ENCODE peak calls at places on chromosome 7, in nine cellular contexts. V is transverse colon, I is heart left ventricle, P is ovary, U is sigmoid colon, Z is IMR-90, B is esophagus muscularis mucosa, T is spleen, S is K562. K is an unnamed sample. For H3K36me3, the result is how much of the 10 kb centered on the place peaks cover.

GRCh38 chr7:131674131-131674530 is 117.7 kb upstream of the PODXL start:
- DNase-seq in T (no peak), V (no peak), U (no peak), P (no peak), Z (no peak), B (no peak), I (no peak), S (no peak), K (no peak)

GRCh38 chr7:23214938-23215337 is 31.6 kb upstream of the GPNMB start:
- DNase-seq in T (no peak), P (no peak), V (no peak), Z (no peak), S (no peak), B (no peak), I (no peak), U (no peak), K (no peak)

GRCh38 chr7:117597755-117598154 is 117.9 kb downstream of the CFTR start:
- DNase-seq in T (no peak), V (no peak), U (no peak), P (no peak), Z (no peak), S (no peak), I (no peak), B (no peak), K (no peak)

GRCh38 chr7:29987083-29987482 is 2.5 kb downstream of the SCRN1 start:
- DNase-seq in Z (peak), S (no peak), P (no peak), T (no peak), V (no peak), U (no peak), B (no peak), I (no peak), K (no peak)

GRCh38 chr7:74324499-74325229 is 35.5 kb downstream of the CLIP2 start:
- DNase-seq in S (no peak), P (peak), I (no peak), U (peak), B (no peak), V (peak), T (no peak), Z (no peak), K (no peak)

GRCh38 chr7:2063562-2064360 is 169.0 kb downstream of the MAD1L1 start:
- DNase-seq in U (no peak), B (no peak), V (peak), S (no peak), P (no peak), T (no peak), I (peak), Z (peak), K (no peak)

GRCh38 chr7:132187391-132187790 is 388.9 kb downstream of the PLXNA4 start:
- DNase-seq in U (peak), B (no peak), V (no peak), S (no peak), T (peak), P (no peak), Z (no peak), I (no peak), K (no peak)

GRCh38 chr7:50069613-50070012 is 23.4 kb downstream of the ZPBP start:
- DNase-seq in B (no peak), V (no peak), Z (no peak), P (no peak), I (no peak), S (no peak), U (peak), T (peak), K (no peak)

GRCh38 chr7:52500796-52501195 is 534.6 kb upstream of the POM121L12 start:
- DNase-seq in V (no peak), U (no peak), T (no peak), I (no peak), P (no peak), Z (no peak), B (no peak), S (no peak), K (no peak)

GRCh38 chr7:148058092-148058491 is 532.5 kb upstream of the C7orf33 start:
- DNase-seq in S (no peak), B (no peak), Z (no peak), V (no peak), U (no peak), I (no peak), T (no peak), P (no peak), K (no peak)

GRCh38 chr7:117582219-117582704 is 102.4 kb downstream of the CFTR start:
- DNase-seq in U (peak), V (no peak), Z (peak), B (no peak), T (no peak), S (no peak), P (no peak), I (peak), K (no peak)

GRCh38 chr7:3244241-3244814 is 56.7 kb upstream of the SDK1 start:
- DNase-seq in V (no peak), T (no peak), I (no peak), U (no peak), S (no peak), B (no peak), Z (peak), P (no peak), K (no peak)

GRCh38 chr7:92717982-92718716 is 118.2 kb downstream of the CDK6 start:
- DNase-seq in T (peak), I (peak), U (peak), S (no peak), P (no peak), B (no peak), Z (peak), V (peak), K (no peak)
- TF ChIP-seq POLR2A in T (no peak), I (no peak), U (peak), S (no peak), P (no peak), B (no peak), Z (no peak), V (peak), K (no peak)

GRCh38 chr7:51224811-51225581 is 91.6 kb downstream of the COBL start:
- DNase-seq in T (no peak), V (peak), U (peak), I (no peak), B (peak), S (peak), P (no peak), Z (no peak), K (no peak)
- TF ChIP-seq CTCF in T (no peak), V (peak), U (no peak), I (peak), B (peak), S (peak), P (no peak), Z (no peak), K (peak)

DNA sequence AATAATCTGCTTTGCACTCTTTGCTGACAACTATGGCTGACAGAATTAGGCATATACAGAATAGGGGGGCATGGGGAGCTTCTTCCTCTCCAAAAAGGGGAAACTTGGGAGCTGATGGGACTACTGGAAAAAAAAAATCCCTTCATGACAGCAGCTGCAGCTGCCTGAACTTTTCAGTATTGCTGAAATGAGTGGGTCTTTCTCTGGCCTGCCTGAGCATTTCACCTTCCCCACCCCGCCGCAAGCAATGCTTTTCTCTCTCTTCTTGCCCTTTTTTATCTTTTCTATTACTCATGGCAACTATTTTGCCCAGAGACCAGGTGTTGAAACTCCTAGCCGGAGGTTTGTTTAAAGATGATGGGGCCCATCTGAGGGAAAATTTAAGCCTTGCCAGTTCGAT is 244.9 kb downstream of the SEMA3D start:
- DNase-seq in Z (no peak), S (no peak), V (no peak), T (no peak), I (no peak), P (no peak), U (no peak), B (no peak), K (no peak)
- H3K36me3 ChIP-seq in Z (under half), S (under half), V (under half), T (under half), I (under half), P (under half), U (under half), B (under half), K (under half)

GRCh38 chr7:90607196-90607595 is 11.1 kb downstream of the CDK14 start:
- DNase-seq in T (no peak), V (no peak), S (no peak), I (no peak), B (no peak), P (no peak), U (no peak), Z (no peak), K (no peak)

GRCh38 chr7:90618880-90619279 is 22.8 kb downstream of the CDK14 start:
- DNase-seq in I (no peak), T (no peak), B (no peak), S (no peak), U (no peak), V (no peak), Z (no peak), P (no peak), K (no peak)

GRCh38 chr7:90611115-90611514 is 15.0 kb downstream of the CDK14 start:
- DNase-seq in T (no peak), U (no peak), I (no peak), Z (no peak), V (no peak), P (no peak), B (no peak), S (no peak), K (no peak)

GRCh38 chr7:90610105-90610504 is 14.0 kb downstream of the CDK14 start:
- DNase-seq in I (no peak), V (no peak), U (no peak), T (no peak), B (no peak), P (no peak), S (no peak), Z (no peak), K (no peak)

DNA sequence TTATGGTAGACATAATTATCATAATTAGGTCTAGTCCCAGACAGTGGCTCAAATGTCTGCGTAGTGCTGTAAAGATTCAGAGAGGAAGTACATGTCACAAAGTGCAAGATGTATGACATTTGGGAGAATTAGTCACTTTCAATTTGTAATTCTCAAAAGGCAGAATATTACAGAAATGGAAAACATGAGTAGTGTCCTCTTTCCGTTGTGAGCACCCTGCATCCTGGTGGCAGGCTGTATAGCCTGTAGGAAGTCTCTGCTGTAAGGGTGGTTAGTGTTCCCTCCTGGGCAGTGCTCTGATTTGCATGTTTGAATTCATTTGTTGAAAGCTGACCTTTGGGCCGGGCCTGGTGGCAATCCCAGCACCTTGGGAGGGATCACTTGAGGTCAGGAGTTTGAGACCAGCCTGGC is 17.0 kb downstream of the CDK14 start:
- DNase-seq in I (no peak), B (no peak), S (no peak), V (no peak), T (no peak), Z (peak), P (no peak), U (no peak), K (no peak)
- TF ChIP-seq POLR2A in I (no peak), B (no peak), S (no peak), V (no peak), T (no peak), Z (no peak), P (no peak), U (no peak), K (no peak)

DNA sequence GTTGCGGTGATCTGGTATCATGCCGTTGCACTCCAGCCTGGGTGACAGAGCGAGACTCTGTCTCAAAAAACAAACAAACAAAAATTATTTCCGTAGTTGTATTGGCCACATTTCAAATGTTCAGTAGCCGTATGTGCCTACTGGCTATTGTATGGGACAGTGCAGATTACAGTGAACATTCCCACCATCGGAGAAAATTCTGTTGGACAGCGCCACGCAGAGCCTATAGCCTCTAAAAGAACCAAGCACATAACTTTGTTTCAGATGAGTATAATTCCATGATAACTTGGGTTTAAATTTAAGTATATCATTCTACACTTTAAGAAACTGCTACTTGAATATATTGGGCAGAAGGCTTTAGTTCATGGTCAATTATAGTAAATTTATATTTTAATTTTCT is 5.4 kb downstream of the TMEM178B start:
- DNase-seq in B (no peak), P (no peak), S (no peak), T (no peak), V (no peak), U (no peak), Z (no peak), I (no peak), K (no peak)
- TF ChIP-seq CTCF in B (no peak), P (no peak), S (no peak), T (no peak), V (no peak), U (no peak), Z (no peak), I (no peak), K (no peak)

DNA sequence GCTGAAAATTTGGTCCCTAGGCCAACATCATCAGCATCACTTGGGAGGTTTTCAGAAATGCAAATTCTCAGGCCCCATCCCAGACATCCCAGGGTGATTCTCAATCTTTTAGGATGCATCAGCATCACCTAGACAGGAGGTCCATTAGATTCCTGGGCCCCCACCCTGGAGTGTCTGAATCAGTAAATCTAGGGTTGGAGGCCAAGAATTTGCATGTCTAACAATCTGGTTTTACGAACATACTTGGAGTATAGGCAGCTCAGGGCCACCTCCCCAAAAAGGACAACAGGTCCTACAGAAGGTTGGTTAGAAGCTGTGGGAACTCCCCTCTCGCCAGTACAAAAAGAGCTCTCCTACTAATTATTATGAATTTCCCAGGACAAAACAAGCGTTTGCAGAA is 15.5 kb downstream of the ZC3HAV1 start:
- DNase-seq in V (no peak), Z (no peak), S (no peak), P (no peak), B (no peak), U (no peak), I (no peak), T (no peak), K (no peak)
- H3K36me3 ChIP-seq in V (under half), Z (under half), S (under half), P (under half), B (under half), U (under half), I (under half), T (under half), K (under half)

DNA sequence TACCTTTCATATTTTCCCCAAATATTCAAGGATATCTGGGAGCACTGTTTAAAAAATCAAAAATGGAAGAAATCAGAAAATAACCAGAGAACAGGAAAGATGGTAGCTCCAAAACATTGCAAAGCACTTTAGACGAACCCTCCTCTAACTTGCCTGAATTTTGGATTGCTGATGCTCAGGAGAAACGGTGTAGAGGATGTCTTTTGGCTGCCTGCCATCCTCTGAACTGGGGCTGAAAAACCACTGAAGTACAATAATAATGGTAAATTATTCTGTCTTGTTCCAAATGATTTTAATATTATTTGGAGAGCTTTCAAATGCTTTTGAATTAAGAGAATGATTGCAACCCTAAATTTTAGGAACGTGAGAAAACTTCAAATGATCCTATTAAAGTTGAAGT is 167.2 kb upstream of the SLC13A1 start:
- DNase-seq in U (no peak), Z (no peak), P (no peak), I (no peak), B (no peak), V (no peak), T (no peak), S (no peak), K (no peak)
- TF ChIP-seq POLR2A in U (no peak), Z (no peak), P (no peak), I (no peak), B (no peak), V (no peak), T (no peak), S (no peak), K (no peak)

DNA sequence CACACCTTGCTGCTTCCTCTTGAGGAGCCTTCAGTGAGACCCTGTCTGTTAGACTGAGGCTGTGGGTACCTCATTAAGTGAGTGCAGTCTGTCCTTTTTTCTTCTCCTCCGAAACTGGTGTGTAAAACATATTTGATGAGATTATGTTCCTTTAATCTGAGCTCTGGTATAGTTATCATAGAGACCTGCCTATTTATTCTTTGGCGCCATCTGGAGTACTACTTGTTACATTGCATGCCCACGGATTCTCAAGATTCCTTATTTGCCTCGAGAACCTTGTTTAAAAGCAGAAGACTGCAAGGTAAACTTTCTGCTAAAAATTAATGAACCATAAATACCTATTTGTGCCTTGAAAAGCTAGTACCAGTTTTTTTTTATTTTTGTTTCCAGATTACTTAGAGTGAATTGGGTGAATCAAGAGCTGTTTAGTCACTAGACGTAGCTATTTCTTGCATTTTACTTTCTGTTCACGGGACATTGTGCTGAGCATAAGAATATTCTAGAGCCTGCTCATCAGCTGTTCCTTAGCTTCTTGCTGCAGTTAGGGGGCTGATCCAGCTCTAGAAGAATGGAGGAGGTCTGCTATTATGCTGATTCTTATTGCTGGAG is 16.9 kb upstream of the STMP1 start:
- DNase-seq in U (no peak), T (no peak), S (peak), Z (peak), B (no peak), I (no peak), P (no peak), V (no peak), K (no peak)
- TF ChIP-seq CTCF in U (peak), T (peak), S (peak), Z (peak), B (peak), I (peak), P (peak), V (peak), K (peak)

K was measured in suprapubic skin.